ENCODE peak calls at places on chromosomes 11 and 22, in nine cellular contexts. L, Z, Q, N, S, B, I, E and J are unnamed samples.

GRCh38 chr22:33605201-33605600 is 315.1 kb downstream of the LARGE1 start:
- DNase-seq in L (no peak), I (no peak), B (no peak), Z (no peak), Q (peak), E (no peak), S (no peak), N (no peak), J (no peak)

GRCh38 chr11:100823360-100823759 is 136.3 kb downstream of the ARHGAP42 start:
- DNase-seq in E (no peak), S (peak), I (no peak), L (no peak), B (no peak), Q (peak), Z (no peak), N (no peak), J (no peak)

GRCh38 chr11:95571861-95572260 is 217.7 kb downstream of the FAM76B start:
- DNase-seq in I (no peak), E (no peak), S (no peak), Z (no peak), L (no peak), N (no peak), B (no peak), Q (no peak), J (no peak)

GRCh38 chr11:130514316-130514715 is 65.9 kb downstream of the ADAMTS15 start:
- DNase-seq in B (no peak), Z (no peak), I (no peak), E (no peak), L (no peak), S (no peak), N (no peak), Q (peak), J (no peak)

GRCh38 chr11:83241291-83241946 is 44.7 kb downstream of the CCDC90B start:
- DNase-seq in B (no peak), Z (no peak), E (no peak), Q (peak), N (peak), L (peak), S (peak), I (no peak), J (no peak)

GRCh38 chr11:83061883-83062282 is 9.8 kb downstream of the RAB30 start:
- DNase-seq in N (no peak), Z (no peak), E (no peak), B (no peak), I (no peak), Q (no peak), S (no peak), L (no peak), J (no peak)

GRCh38 chr11:63951779-63952536 is 13.2 kb downstream of the NAA40 start:
- DNase-seq in I (no peak), Z (no peak), E (no peak), N (peak), Q (no peak), B (no peak), S (no peak), L (no peak), J (no peak)

GRCh38 chr11:5857590-5857989 is at the start of gene OR52E8:
- DNase-seq in Q (no peak), L (no peak), S (no peak), E (no peak), N (no peak), I (no peak), Z (no peak), B (no peak), J (no peak)

GRCh38 chr11:74672956-74673895 is 58.0 kb downstream of the CHRDL2 start:
- DNase-seq in Z (no peak), E (no peak), B (no peak), N (no peak), I (no peak), S (peak), L (peak), Q (peak), J (peak)

GRCh38 chr11:114121744-114122504 is 62.4 kb downstream of the ZBTB16 start:
- DNase-seq in Z (no peak), L (no peak), N (no peak), B (no peak), I (no peak), E (no peak), S (no peak), Q (no peak), J (no peak)

GRCh38 chr22:37172266-37173245 is 15.5 kb downstream of the C1QTNF6 start:
- DNase-seq in S (no peak), B (no peak), L (no peak), I (no peak), N (no peak), Q (no peak), E (no peak), Z (no peak), J (no peak)

GRCh38 chr11:122207505-122207904 is 91.5 kb upstream of the BLID start:
- DNase-seq in E (no peak), L (peak), B (no peak), Q (peak), I (no peak), S (peak), Z (no peak), N (no peak), J (no peak)

GRCh38 chr11:47202569-47202968 is 12.2 kb upstream of the DDB2 start:
- DNase-seq in Z (no peak), S (no peak), E (no peak), Q (no peak), B (no peak), N (no peak), L (no peak), I (no peak), J (no peak)

GRCh38 chr22:45317551-45318167 is 7.9 kb downstream of the FAM118A start:
- DNase-seq in Z (no peak), I (peak), S (no peak), B (no peak), L (peak), N (no peak), Q (peak), E (no peak), J (peak)

GRCh38 chr22:17968126-17968525 is 56.2 kb downstream of the MICAL3 start:
- DNase-seq in N (no peak), Z (no peak), E (no peak), S (no peak), I (no peak), L (no peak), Q (no peak), B (no peak), J (no peak)

GRCh38 chr11:1168721-1169161 is 11.0 kb downstream of the MUC5AC start:
- DNase-seq in Z (no peak), B (no peak), S (no peak), Q (no peak), I (no peak), E (no peak), N (no peak), L (no peak), J (no peak)

GRCh38 chr11:17535488-17535887 is 8.7 kb downstream of the USH1C start:
- DNase-seq in N (no peak), I (no peak), S (no peak), L (no peak), E (no peak), Q (no peak), B (no peak), Z (no peak), J (no peak)

GRCh38 chr11:109785714-109786113 is 307.5 kb upstream of the ZC3H12C start:
- DNase-seq in N (no peak), S (no peak), B (no peak), Z (no peak), L (no peak), E (no peak), Q (peak), I (no peak), J (no peak)

GRCh38 chr11:35272391-35272821 is 133.4 kb downstream of the CD44 start:
- DNase-seq in B (no peak), Q (no peak), L (no peak), E (peak), I (no peak), N (no peak), Z (no peak), S (no peak), J (no peak)

GRCh38 chr11:110295487-110296225 is 758 bp downstream of the RDX start:
- DNase-seq in S (peak), I (no peak), B (no peak), L (peak), N (no peak), Z (no peak), Q (peak), E (peak), J (peak)

GRCh38 chr11:96015911-96016565 is 92.1 kb upstream of the MTMR2 start:
- DNase-seq in Z (no peak), N (no peak), Q (no peak), B (no peak), E (no peak), S (no peak), L (no peak), I (no peak), J (no peak)

GRCh38 chr11:126341760-126342161 is 13.7 kb upstream of the ST3GAL4 start:
- DNase-seq in N (peak), E (no peak), Z (no peak), Q (peak), I (no peak), B (no peak), S (peak), L (no peak), J (no peak)

GRCh38 chr11:1475841-1476240 is 10.7 kb downstream of the MOB2 start:
- DNase-seq in B (no peak), S (no peak), N (no peak), L (peak), Z (no peak), E (no peak), Q (no peak), I (no peak), J (peak)

GRCh38 chr11:34860034-34860433 is 56.1 kb downstream of the APIP start:
- DNase-seq in I (no peak), S (peak), N (peak), Q (peak), B (no peak), E (no peak), Z (no peak), L (no peak), J (no peak)

GRCh38 chr11:61534025-61534900 is 25.7 kb downstream of the LRRC10B start:
- DNase-seq in Q (no peak), Z (no peak), L (no peak), B (no peak), E (no peak), S (no peak), N (no peak), I (no peak), J (no peak)